ENCODE peak calls at places on chromosome 21, in six cellular contexts. One of them, this sample, is unnamed.

GRCh38 chr21:25568230-25568629 is 39.1 kb downstream of the MRPL39 start:
- DNase-seq in PC-9: no peak
- DNase-seq in NAMALWA: no peak
- DNase-seq in stimulated activated CD8-positive, alpha-beta memory T cell treated with anti-CD3 and anti-CD28 coated beads, Interleukin-4, amount 100 ng/mL, for 24 hours: no peak
- DNase-seq in PC-3: no peak
- DNase-seq in stimulated activated CD4-positive, alpha-beta T cell treated with anti-CD3 and anti-CD28 coated beads, Interleukin-1b, Interleukin-23, amount 100 ng/mL, for 24 hours: no peak
- DNase-seq in this sample: peak

GRCh38 chr21:35428041-35428400 is 378.9 kb upstream of the RUNX1 start:
- DNase-seq in NAMALWA: no peak
- DNase-seq in stimulated activated CD8-positive, alpha-beta memory T cell treated with anti-CD3 and anti-CD28 coated beads, Interleukin-4, amount 100 ng/mL, for 24 hours: no peak
- DNase-seq in stimulated activated CD4-positive, alpha-beta T cell treated with anti-CD3 and anti-CD28 coated beads, Interleukin-1b, Interleukin-23, amount 100 ng/mL, for 24 hours: no peak
- DNase-seq in PC-9: no peak
- DNase-seq in PC-3: no peak
- DNase-seq in this sample: peak

GRCh38 chr21:45421071-45421845 is 16.3 kb downstream of the COL18A1 start:
- DNase-seq in stimulated activated CD4-positive, alpha-beta T cell treated with anti-CD3 and anti-CD28 coated beads, Interleukin-1b, Interleukin-23, amount 100 ng/mL, for 24 hours: no peak
- DNase-seq in PC-9: peak
- DNase-seq in PC-3: peak
- DNase-seq in NAMALWA: no peak
- DNase-seq in stimulated activated CD8-positive, alpha-beta memory T cell treated with anti-CD3 and anti-CD28 coated beads, Interleukin-4, amount 100 ng/mL, for 24 hours: no peak
- DNase-seq in this sample: no peak

GRCh38 chr21:45002381-45003204 is 62.8 kb downstream of the SLX9 start:
- DNase-seq in stimulated activated CD4-positive, alpha-beta T cell treated with anti-CD3 and anti-CD28 coated beads, Interleukin-1b, Interleukin-23, amount 100 ng/mL, for 24 hours: no peak
- DNase-seq in stimulated activated CD8-positive, alpha-beta memory T cell treated with anti-CD3 and anti-CD28 coated beads, Interleukin-4, amount 100 ng/mL, for 24 hours: no peak
- DNase-seq in NAMALWA: no peak
- DNase-seq in PC-3: no peak
- DNase-seq in PC-9: no peak
- DNase-seq in this sample: no peak

GRCh38 chr21:28767523-28767922 is 225.2 kb downstream of the LTN1 start:
- DNase-seq in stimulated activated CD4-positive, alpha-beta T cell treated with anti-CD3 and anti-CD28 coated beads, Interleukin-1b, Interleukin-23, amount 100 ng/mL, for 24 hours: no peak
- DNase-seq in stimulated activated CD8-positive, alpha-beta memory T cell treated with anti-CD3 and anti-CD28 coated beads, Interleukin-4, amount 100 ng/mL, for 24 hours: no peak
- DNase-seq in PC-3: no peak
- DNase-seq in PC-9: no peak
- DNase-seq in NAMALWA: no peak
- DNase-seq in this sample: no peak

GRCh38 chr21:44012474-44013379 is 618 bp downstream of the TRAPPC10 start:
- DNase-seq in NAMALWA: peak
- DNase-seq in PC-9: no peak
- DNase-seq in stimulated activated CD8-positive, alpha-beta memory T cell treated with anti-CD3 and anti-CD28 coated beads, Interleukin-4, amount 100 ng/mL, for 24 hours: peak
- DNase-seq in stimulated activated CD4-positive, alpha-beta T cell treated with anti-CD3 and anti-CD28 coated beads, Interleukin-1b, Interleukin-23, amount 100 ng/mL, for 24 hours: peak
- DNase-seq in PC-3: peak
- DNase-seq in this sample: peak

GRCh38 chr21:41207401-41208388 is 39.7 kb downstream of the BACE2 start:
- DNase-seq in PC-9: no peak
- DNase-seq in stimulated activated CD4-positive, alpha-beta T cell treated with anti-CD3 and anti-CD28 coated beads, Interleukin-1b, Interleukin-23, amount 100 ng/mL, for 24 hours: no peak
- DNase-seq in PC-3: no peak
- DNase-seq in stimulated activated CD8-positive, alpha-beta memory T cell treated with anti-CD3 and anti-CD28 coated beads, Interleukin-4, amount 100 ng/mL, for 24 hours: no peak
- DNase-seq in NAMALWA: no peak
- DNase-seq in this sample: peak

GRCh38 chr21:39314155-39315027 is 959 bp upstream of the BRWD1 start:
- DNase-seq in PC-9: peak
- DNase-seq in stimulated activated CD4-positive, alpha-beta T cell treated with anti-CD3 and anti-CD28 coated beads, Interleukin-1b, Interleukin-23, amount 100 ng/mL, for 24 hours: peak
- DNase-seq in stimulated activated CD8-positive, alpha-beta memory T cell treated with anti-CD3 and anti-CD28 coated beads, Interleukin-4, amount 100 ng/mL, for 24 hours: peak
- DNase-seq in PC-3: peak
- DNase-seq in NAMALWA: peak
- DNase-seq in this sample: peak

GRCh38 chr21:37878946-37879660 is 37.2 kb downstream of the KCNJ6 start:
- DNase-seq in stimulated activated CD8-positive, alpha-beta memory T cell treated with anti-CD3 and anti-CD28 coated beads, Interleukin-4, amount 100 ng/mL, for 24 hours: no peak
- DNase-seq in PC-3: peak
- DNase-seq in PC-9: no peak
- DNase-seq in stimulated activated CD4-positive, alpha-beta T cell treated with anti-CD3 and anti-CD28 coated beads, Interleukin-1b, Interleukin-23, amount 100 ng/mL, for 24 hours: no peak
- DNase-seq in NAMALWA: peak
- DNase-seq in this sample: peak

GRCh38 chr21:39670741-39671140 is 58.0 kb downstream of the B3GALT5 start:
- DNase-seq in stimulated activated CD8-positive, alpha-beta memory T cell treated with anti-CD3 and anti-CD28 coated beads, Interleukin-4, amount 100 ng/mL, for 24 hours: no peak
- DNase-seq in NAMALWA: no peak
- DNase-seq in stimulated activated CD4-positive, alpha-beta T cell treated with anti-CD3 and anti-CD28 coated beads, Interleukin-1b, Interleukin-23, amount 100 ng/mL, for 24 hours: no peak
- DNase-seq in PC-9: no peak
- DNase-seq in PC-3: no peak
- DNase-seq in this sample: peak

GRCh38 chr21:28943631-28944030 is 49.0 kb downstream of the LTN1 start:
- DNase-seq in NAMALWA: no peak
- DNase-seq in PC-9: no peak
- DNase-seq in stimulated activated CD4-positive, alpha-beta T cell treated with anti-CD3 and anti-CD28 coated beads, Interleukin-1b, Interleukin-23, amount 100 ng/mL, for 24 hours: no peak
- DNase-seq in PC-3: no peak
- DNase-seq in stimulated activated CD8-positive, alpha-beta memory T cell treated with anti-CD3 and anti-CD28 coated beads, Interleukin-4, amount 100 ng/mL, for 24 hours: no peak
- DNase-seq in this sample: no peak

GRCh38 chr21:46111857-46112730 is 14.2 kb downstream of the COL6A2 start:
- DNase-seq in stimulated activated CD8-positive, alpha-beta memory T cell treated with anti-CD3 and anti-CD28 coated beads, Interleukin-4, amount 100 ng/mL, for 24 hours: no peak
- DNase-seq in PC-9: no peak
- DNase-seq in NAMALWA: no peak
- DNase-seq in PC-3: no peak
- DNase-seq in stimulated activated CD4-positive, alpha-beta T cell treated with anti-CD3 and anti-CD28 coated beads, Interleukin-1b, Interleukin-23, amount 100 ng/mL, for 24 hours: no peak
- DNase-seq in this sample: no peak

GRCh38 chr21:30336596-30336995 is 898 bp downstream of the KRTAP27-1 start:
- DNase-seq in PC-9: no peak
- DNase-seq in stimulated activated CD4-positive, alpha-beta T cell treated with anti-CD3 and anti-CD28 coated beads, Interleukin-1b, Interleukin-23, amount 100 ng/mL, for 24 hours: no peak
- DNase-seq in stimulated activated CD8-positive, alpha-beta memory T cell treated with anti-CD3 and anti-CD28 coated beads, Interleukin-4, amount 100 ng/mL, for 24 hours: no peak
- DNase-seq in PC-3: no peak
- DNase-seq in NAMALWA: no peak
- DNase-seq in this sample: peak

GRCh38 chr21:44512496-44513388 is 27.3 kb downstream of the KRTAP10-1 start:
- DNase-seq in stimulated activated CD4-positive, alpha-beta T cell treated with anti-CD3 and anti-CD28 coated beads, Interleukin-1b, Interleukin-23, amount 100 ng/mL, for 24 hours: no peak
- DNase-seq in NAMALWA: no peak
- DNase-seq in PC-9: no peak
- DNase-seq in stimulated activated CD8-positive, alpha-beta memory T cell treated with anti-CD3 and anti-CD28 coated beads, Interleukin-4, amount 100 ng/mL, for 24 hours: no peak
- DNase-seq in PC-3: no peak
- DNase-seq in this sample: no peak

GRCh38 chr21:33025106-33025470 is 647 bp upstream of the OLIG2 start:
- DNase-seq in PC-9: no peak
- DNase-seq in NAMALWA: no peak
- DNase-seq in PC-3: no peak
- DNase-seq in stimulated activated CD8-positive, alpha-beta memory T cell treated with anti-CD3 and anti-CD28 coated beads, Interleukin-4, amount 100 ng/mL, for 24 hours: no peak
- DNase-seq in stimulated activated CD4-positive, alpha-beta T cell treated with anti-CD3 and anti-CD28 coated beads, Interleukin-1b, Interleukin-23, amount 100 ng/mL, for 24 hours: no peak
- DNase-seq in this sample: no peak

GRCh38 chr21:42836767-42837301 is 42.5 kb downstream of the WDR4 start:
- DNase-seq in stimulated activated CD8-positive, alpha-beta memory T cell treated with anti-CD3 and anti-CD28 coated beads, Interleukin-4, amount 100 ng/mL, for 24 hours: no peak
- DNase-seq in stimulated activated CD4-positive, alpha-beta T cell treated with anti-CD3 and anti-CD28 coated beads, Interleukin-1b, Interleukin-23, amount 100 ng/mL, for 24 hours: no peak
- DNase-seq in NAMALWA: peak
- DNase-seq in PC-9: no peak
- DNase-seq in PC-3: no peak
- DNase-seq in this sample: no peak

GRCh38 chr21:38443110-38443509 is 55.2 kb downstream of the ERG start:
- DNase-seq in stimulated activated CD8-positive, alpha-beta memory T cell treated with anti-CD3 and anti-CD28 coated beads, Interleukin-4, amount 100 ng/mL, for 24 hours: no peak
- DNase-seq in PC-3: no peak
- DNase-seq in NAMALWA: no peak
- DNase-seq in stimulated activated CD4-positive, alpha-beta T cell treated with anti-CD3 and anti-CD28 coated beads, Interleukin-1b, Interleukin-23, amount 100 ng/mL, for 24 hours: no peak
- DNase-seq in PC-9: no peak
- DNase-seq in this sample: no peak

GRCh38 chr21:38699048-38699447 is 106.7 kb upstream of the ETS2 start:
- DNase-seq in PC-3: no peak
- DNase-seq in NAMALWA: peak
- DNase-seq in stimulated activated CD8-positive, alpha-beta memory T cell treated with anti-CD3 and anti-CD28 coated beads, Interleukin-4, amount 100 ng/mL, for 24 hours: no peak
- DNase-seq in PC-9: no peak
- DNase-seq in stimulated activated CD4-positive, alpha-beta T cell treated with anti-CD3 and anti-CD28 coated beads, Interleukin-1b, Interleukin-23, amount 100 ng/mL, for 24 hours: no peak
- DNase-seq in this sample: no peak

GRCh38 chr21:46194374-46195334 is 10.4 kb upstream of the SPATC1L start:
- DNase-seq in PC-3: no peak
- DNase-seq in stimulated activated CD4-positive, alpha-beta T cell treated with anti-CD3 and anti-CD28 coated beads, Interleukin-1b, Interleukin-23, amount 100 ng/mL, for 24 hours: no peak
- DNase-seq in PC-9: no peak
- DNase-seq in stimulated activated CD8-positive, alpha-beta memory T cell treated with anti-CD3 and anti-CD28 coated beads, Interleukin-4, amount 100 ng/mL, for 24 hours: no peak
- DNase-seq in NAMALWA: no peak
- DNase-seq in this sample: no peak

GRCh38 chr21:34992736-34993135 is 56.4 kb downstream of the RUNX1 start:
- DNase-seq in NAMALWA: no peak
- DNase-seq in PC-9: no peak
- DNase-seq in stimulated activated CD8-positive, alpha-beta memory T cell treated with anti-CD3 and anti-CD28 coated beads, Interleukin-4, amount 100 ng/mL, for 24 hours: no peak
- DNase-seq in stimulated activated CD4-positive, alpha-beta T cell treated with anti-CD3 and anti-CD28 coated beads, Interleukin-1b, Interleukin-23, amount 100 ng/mL, for 24 hours: no peak
- DNase-seq in PC-3: no peak
- DNase-seq in this sample: peak

GRCh38 chr21:30044447-30045064 is 104.8 kb upstream of the GRIK1 start:
- DNase-seq in NAMALWA: peak
- DNase-seq in stimulated activated CD4-positive, alpha-beta T cell treated with anti-CD3 and anti-CD28 coated beads, Interleukin-1b, Interleukin-23, amount 100 ng/mL, for 24 hours: no peak
- DNase-seq in PC-9: no peak
- DNase-seq in stimulated activated CD8-positive, alpha-beta memory T cell treated with anti-CD3 and anti-CD28 coated beads, Interleukin-4, amount 100 ng/mL, for 24 hours: no peak
- DNase-seq in PC-3: peak
- DNase-seq in this sample: peak

GRCh38 chr21:34222031-34222335 is 141.8 kb upstream of the KCNE2 start:
- DNase-seq in NAMALWA: no peak
- DNase-seq in PC-3: no peak
- DNase-seq in stimulated activated CD8-positive, alpha-beta memory T cell treated with anti-CD3 and anti-CD28 coated beads, Interleukin-4, amount 100 ng/mL, for 24 hours: no peak
- DNase-seq in stimulated activated CD4-positive, alpha-beta T cell treated with anti-CD3 and anti-CD28 coated beads, Interleukin-1b, Interleukin-23, amount 100 ng/mL, for 24 hours: no peak
- DNase-seq in PC-9: no peak
- DNase-seq in this sample: no peak

GRCh38 chr21:42237577-42237976 is 18.6 kb downstream of the ABCG1 start:
- DNase-seq in PC-9: no peak
- DNase-seq in NAMALWA: no peak
- DNase-seq in stimulated activated CD4-positive, alpha-beta T cell treated with anti-CD3 and anti-CD28 coated beads, Interleukin-1b, Interleukin-23, amount 100 ng/mL, for 24 hours: no peak
- DNase-seq in stimulated activated CD8-positive, alpha-beta memory T cell treated with anti-CD3 and anti-CD28 coated beads, Interleukin-4, amount 100 ng/mL, for 24 hours: no peak
- DNase-seq in PC-3: no peak
- DNase-seq in this sample: no peak

GRCh38 chr21:38012700-38013099 is 96.4 kb upstream of the KCNJ6 start:
- DNase-seq in PC-3: no peak
- DNase-seq in stimulated activated CD4-positive, alpha-beta T cell treated with anti-CD3 and anti-CD28 coated beads, Interleukin-1b, Interleukin-23, amount 100 ng/mL, for 24 hours: no peak
- DNase-seq in stimulated activated CD8-positive, alpha-beta memory T cell treated with anti-CD3 and anti-CD28 coated beads, Interleukin-4, amount 100 ng/mL, for 24 hours: no peak
- DNase-seq in PC-9: no peak
- DNase-seq in NAMALWA: no peak
- DNase-seq in this sample: no peak

GRCh38 chr21:35406600-35406999 is 357.5 kb upstream of the RUNX1 start:
- DNase-seq in NAMALWA: no peak
- DNase-seq in PC-9: no peak
- DNase-seq in PC-3: no peak
- DNase-seq in stimulated activated CD8-positive, alpha-beta memory T cell treated with anti-CD3 and anti-CD28 coated beads, Interleukin-4, amount 100 ng/mL, for 24 hours: no peak
- DNase-seq in stimulated activated CD4-positive, alpha-beta T cell treated with anti-CD3 and anti-CD28 coated beads, Interleukin-1b, Interleukin-23, amount 100 ng/mL, for 24 hours: no peak
- DNase-seq in this sample: no peak

GRCh38 chr21:34807146-34807880 is 138.5 kb downstream of the CLIC6 start:
- DNase-seq in NAMALWA: no peak
- DNase-seq in stimulated activated CD4-positive, alpha-beta T cell treated with anti-CD3 and anti-CD28 coated beads, Interleukin-1b, Interleukin-23, amount 100 ng/mL, for 24 hours: peak
- DNase-seq in PC-9: peak
- DNase-seq in stimulated activated CD8-positive, alpha-beta memory T cell treated with anti-CD3 and anti-CD28 coated beads, Interleukin-4, amount 100 ng/mL, for 24 hours: peak
- DNase-seq in PC-3: peak
- DNase-seq in this sample: peak

GRCh38 chr21:45365608-45366241 is 39.2 kb upstream of the COL18A1 start:
- DNase-seq in NAMALWA: no peak
- DNase-seq in stimulated activated CD8-positive, alpha-beta memory T cell treated with anti-CD3 and anti-CD28 coated beads, Interleukin-4, amount 100 ng/mL, for 24 hours: no peak
- DNase-seq in PC-9: peak
- DNase-seq in PC-3: peak
- DNase-seq in stimulated activated CD4-positive, alpha-beta T cell treated with anti-CD3 and anti-CD28 coated beads, Interleukin-1b, Interleukin-23, amount 100 ng/mL, for 24 hours: no peak
- DNase-seq in this sample: peak

GRCh38 chr21:37799193-37800121 is 116.8 kb downstream of the KCNJ6 start:
- DNase-seq in stimulated activated CD8-positive, alpha-beta memory T cell treated with anti-CD3 and anti-CD28 coated beads, Interleukin-4, amount 100 ng/mL, for 24 hours: no peak
- DNase-seq in PC-9: no peak
- DNase-seq in stimulated activated CD4-positive, alpha-beta T cell treated with anti-CD3 and anti-CD28 coated beads, Interleukin-1b, Interleukin-23, amount 100 ng/mL, for 24 hours: no peak
- DNase-seq in PC-3: no peak
- DNase-seq in NAMALWA: no peak
- DNase-seq in this sample: no peak

GRCh38 chr21:15592271-15592860 is 137.4 kb upstream of the USP25 start:
- DNase-seq in PC-3: peak
- DNase-seq in PC-9: peak
- DNase-seq in NAMALWA: peak
- DNase-seq in stimulated activated CD8-positive, alpha-beta memory T cell treated with anti-CD3 and anti-CD28 coated beads, Interleukin-4, amount 100 ng/mL, for 24 hours: no peak
- DNase-seq in stimulated activated CD4-positive, alpha-beta T cell treated with anti-CD3 and anti-CD28 coated beads, Interleukin-1b, Interleukin-23, amount 100 ng/mL, for 24 hours: no peak
- DNase-seq in this sample: peak

GRCh38 chr21:36705679-36706481 is 7.0 kb downstream of the SIM2 start:
- DNase-seq in PC-9: no peak
- DNase-seq in PC-3: no peak
- DNase-seq in NAMALWA: peak
- DNase-seq in stimulated activated CD4-positive, alpha-beta T cell treated with anti-CD3 and anti-CD28 coated beads, Interleukin-1b, Interleukin-23, amount 100 ng/mL, for 24 hours: no peak
- DNase-seq in stimulated activated CD8-positive, alpha-beta memory T cell treated with anti-CD3 and anti-CD28 coated beads, Interleukin-4, amount 100 ng/mL, for 24 hours: no peak
- DNase-seq in this sample: no peak

GRCh38 chr21:36321325-36322082 is 1.5 kb downstream of the MORC3 start:
- DNase-seq in PC-3: peak
- DNase-seq in stimulated activated CD4-positive, alpha-beta T cell treated with anti-CD3 and anti-CD28 coated beads, Interleukin-1b, Interleukin-23, amount 100 ng/mL, for 24 hours: no peak
- DNase-seq in NAMALWA: peak
- DNase-seq in stimulated activated CD8-positive, alpha-beta memory T cell treated with anti-CD3 and anti-CD28 coated beads, Interleukin-4, amount 100 ng/mL, for 24 hours: no peak
- DNase-seq in PC-9: no peak
- DNase-seq in this sample: peak

GRCh38 chr21:37380349-37381323 is 14.1 kb downstream of the DYRK1A start:
- DNase-seq in NAMALWA: no peak
- DNase-seq in PC-9: no peak
- DNase-seq in stimulated activated CD8-positive, alpha-beta memory T cell treated with anti-CD3 and anti-CD28 coated beads, Interleukin-4, amount 100 ng/mL, for 24 hours: no peak
- DNase-seq in PC-3: peak
- DNase-seq in stimulated activated CD4-positive, alpha-beta T cell treated with anti-CD3 and anti-CD28 coated beads, Interleukin-1b, Interleukin-23, amount 100 ng/mL, for 24 hours: no peak
- DNase-seq in this sample: no peak